ENCODE peak calls at places on chromosomes 5 and 9, in eight cellular contexts. Q, F, S, H, C, X, D and J are unnamed samples.

GRCh38 chr5:144436007-144436406 is 265.3 kb downstream of the KCTD16 start:
- DNase-seq in D (no peak), S (no peak), H (no peak), Q (no peak), X (no peak), F (no peak), C (no peak), J (no peak)

GRCh38 chr9:99076483-99077171 is 28.3 kb upstream of the TGFBR1 start:
- DNase-seq in D (no peak), C (no peak), X (no peak), H (no peak), S (no peak), F (no peak), Q (no peak), J (no peak)

GRCh38 chr5:91361055-91361701 is 21.9 kb downstream of the ARRDC3 start:
- DNase-seq in H (no peak), Q (no peak), X (peak; percentile 30), F (peak; percentile 64), D (no peak), C (no peak), S (no peak), J (no peak)

GRCh38 chr5:112823656-112824055 is 37.4 kb upstream of the SRP19 start:
- DNase-seq in S (no peak), H (no peak), X (no peak), D (no peak), Q (no peak), F (no peak), C (no peak), J (no peak)

GRCh38 chr9:110180713-110181434 is 27.1 kb downstream of the C9orf152 start:
- DNase-seq in F (peak; percentile 68), Q (no peak), S (peak; percentile 62), H (no peak), X (peak; percentile 72), C (no peak), D (peak; percentile 82), J (peak; percentile 49)

GRCh38 chr5:96067251-96067650 is 105.6 kb upstream of the ELL2 start:
- DNase-seq in F (no peak), H (no peak), Q (no peak), C (no peak), D (no peak), X (no peak), S (peak; percentile 35), J (peak; percentile 50)

GRCh38 chr5:59709833-59710232 is 183.7 kb downstream of the PDE4D start:
- DNase-seq in Q (peak; percentile 4), X (no peak), C (peak; percentile 31), D (peak; percentile 84), H (no peak), S (peak; percentile 81), F (peak; percentile 71), J (peak; percentile 77)

GRCh38 chr9:114299286-114300152 is 23.4 kb upstream of the ORM1 start:
- DNase-seq in S (no peak), H (no peak), X (no peak), D (no peak), Q (no peak), C (peak; percentile 19), F (no peak), J (no peak)

GRCh38 chr5:79878721-79879336 is 112.2 kb downstream of the MTX3 start:
- DNase-seq in X (peak; percentile 55), Q (no peak), C (no peak), F (peak; percentile 3), H (no peak), D (peak; percentile 3), S (no peak), J (no peak)

GRCh38 chr9:114883709-114884108 is 46.7 kb downstream of the TNFSF8 start:
- DNase-seq in H (no peak), F (peak; percentile 25), S (no peak), Q (no peak), D (no peak), C (no peak), X (peak; percentile 55), J (no peak)

GRCh38 chr9:80648336-80648735 is 1041.0 kb downstream of the TLE1 start:
- DNase-seq in X (no peak), F (no peak), S (no peak), H (no peak), Q (no peak), C (no peak), D (peak; percentile 71), J (no peak)

GRCh38 chr9:132166599-132166998 is 4.7 kb downstream of the NTNG2 start:
- DNase-seq in S (peak; percentile 15), X (peak; percentile 50), H (no peak), C (no peak), F (no peak), Q (no peak), D (no peak), J (no peak)

GRCh38 chr5:113378486-113378885 is 56.3 kb downstream of the TSSK1B start:
- DNase-seq in X (no peak), H (no peak), C (no peak), D (no peak), F (peak; percentile 11), S (no peak), Q (no peak), J (no peak)

GRCh38 chr5:122972877-122973276 is 63.6 kb downstream of the PPIC start:
- DNase-seq in H (no peak), C (no peak), F (peak; percentile 35), Q (peak; percentile 12), X (no peak), S (no peak), D (peak; percentile 29), J (peak; percentile 70)

GRCh38 chr5:98769006-98769255 is 4.5 kb upstream of the RGMB start:
- DNase-seq in X (no peak), Q (no peak), D (no peak), F (no peak), C (peak; percentile 57), H (peak; percentile 50), S (no peak), J (no peak)

GRCh38 chr5:179792612-179793469 is 945 bp upstream of the LTC4S start:
- DNase-seq in F (no peak), D (no peak), C (no peak), H (no peak), X (no peak), Q (no peak), S (no peak), J (no peak)

GRCh38 chr9:113151696-113152630 is 1.2 kb downstream of the SLC31A2 start:
- DNase-seq in Q (no peak), D (no peak), C (no peak), H (no peak), X (no peak), F (peak; percentile 25), S (no peak), J (no peak)

GRCh38 chr5:100731768-100732167 is 171.3 kb downstream of the ST8SIA4 start:
- DNase-seq in S (no peak), F (no peak), X (peak; percentile 50), C (no peak), Q (no peak), H (no peak), D (no peak), J (no peak)

GRCh38 chr9:35629597-35629996 is 11.4 kb upstream of the CD72 start:
- DNase-seq in X (no peak), D (no peak), C (no peak), S (no peak), H (no peak), F (no peak), Q (no peak), J (no peak)

GRCh38 chr9:126398403-126399058 is 71.9 kb downstream of the MVB12B start:
- DNase-seq in H (peak; percentile 75), C (peak; percentile 88), X (peak; percentile 54), S (peak; percentile 69), D (peak; percentile 63), Q (no peak), F (peak; percentile 46), J (peak; percentile 35)

GRCh38 chr9:126399251-126399650 is 72.6 kb downstream of the MVB12B start:
- DNase-seq in X (no peak), D (no peak), S (no peak), F (no peak), H (no peak), C (no peak), Q (no peak), J (no peak)

GRCh38 chr9:126395439-126396212 is 69.0 kb downstream of the MVB12B start:
- DNase-seq in C (no peak), X (no peak), D (peak; percentile 45), F (peak; percentile 78), S (peak; percentile 56), Q (peak; percentile 31), H (no peak), J (peak; percentile 31)

GRCh38 chr9:126394802-126395201 is 68.2 kb downstream of the MVB12B start:
- DNase-seq in S (no peak), X (no peak), D (no peak), H (no peak), Q (no peak), C (no peak), F (no peak), J (no peak)

GRCh38 chr9:126397056-126397455 is 70.4 kb downstream of the MVB12B start:
- DNase-seq in F (peak; percentile 35), Q (no peak), S (no peak), D (no peak), H (peak; percentile 31), X (peak; percentile 37), C (peak; percentile 50), J (no peak)
- TF ChIP-seq CTCF in F (no peak), Q (peak; percentile 1), S (peak; percentile 7), D (no peak), H (no peak), X (peak; percentile 38), C (no peak), J (peak; percentile 57)

GRCh38 chr5:128681764-128682664 is 144.0 kb upstream of the FBN2 start:
- DNase-seq in F (peak; percentile 33), S (no peak), C (no peak), H (no peak), D (peak; percentile 36), X (no peak), Q (no peak), J (no peak)
- TF ChIP-seq CTCF in F (no peak), S (no peak), C (no peak), H (no peak), D (no peak), X (no peak), Q (no peak), J (no peak)

GRCh38 chr9:134781895-134782294 is 98.7 kb upstream of the FCN2 start:
- DNase-seq in X (peak; percentile 16), H (no peak), F (no peak), S (no peak), D (no peak), C (no peak), Q (no peak), J (no peak)
- TF ChIP-seq CTCF in X (peak; percentile 73), H (no peak), F (no peak), S (peak; percentile 39), D (peak; percentile 16), C (no peak), Q (no peak), J (peak; percentile 61)

GRCh38 chr9:121463026-121463827 is 36.4 kb downstream of the GGTA1 start:
- DNase-seq in D (peak; percentile 46), S (peak; percentile 54), H (no peak), Q (no peak), F (no peak), C (peak; percentile 42), X (peak; percentile 21), J (no peak)
- TF ChIP-seq CTCF in D (peak; percentile 80), S (peak; percentile 83), H (no peak), Q (peak; percentile 76), F (peak; percentile 74), C (peak; percentile 68), X (peak; percentile 85), J (peak; percentile 77)

DNA sequence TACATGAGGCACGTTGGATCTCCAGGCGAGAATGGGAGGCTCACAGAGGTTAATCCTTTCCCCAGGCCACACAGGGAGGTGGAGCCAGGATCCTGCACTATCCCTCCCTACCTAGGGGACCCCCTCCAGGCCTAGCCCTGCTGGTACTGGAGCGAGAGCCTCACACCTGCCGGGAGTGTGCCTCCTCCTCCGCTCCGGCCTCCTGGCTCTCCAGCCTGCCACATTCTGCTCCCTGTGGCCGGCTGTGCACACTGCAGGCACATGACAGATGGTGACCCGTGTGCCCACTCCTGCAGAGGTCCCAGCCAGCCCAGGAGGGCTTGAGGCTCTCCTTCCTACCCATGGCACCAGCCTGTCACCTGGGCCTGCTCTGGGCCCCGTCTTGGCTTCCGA is 93.4 kb downstream of the RXRA start:
- DNase-seq in D (no peak), X (no peak), S (no peak), H (no peak), Q (no peak), C (no peak), F (no peak), J (no peak)
- TF ChIP-seq CTCF in D (peak; percentile 30), X (peak; percentile 59), S (peak; percentile 51), H (no peak), Q (peak; percentile 47), C (peak; percentile 9), F (peak; percentile 31), J (peak; percentile 61)